ENCODE peak calls at places on chromosomes 5 and 9, in nine cellular contexts. D is tibial artery, T is adrenal gland, Q is IMR-90, W is kidney, Y is mucosa of descending colon, C is Peyer's patch, B is endodermal cell, A is tibial nerve. N is an unnamed sample. For H3K4me1, the result is how much of the 10 kb centered on the place peaks cover.

GRCh38 chr5:137738947-137739346 is 3.1 kb upstream of the KLHL3 start:
- DNase-seq in D (no peak), T (no peak), Q (no peak), W (no peak), Y (no peak), C (no peak), B (no peak), A (no peak), N (no peak)

GRCh38 chr5:153537225-153537624 is 46.8 kb downstream of the GRIA1 start:
- DNase-seq in D (no peak), T (no peak), Q (no peak), W (no peak), Y (no peak), C (no peak), B (no peak), A (no peak), N (no peak)

GRCh38 chr5:5622806-5623205 is 200.3 kb downstream of the ICE1 start:
- DNase-seq in D (no peak), T (no peak), Q (no peak), W (no peak), Y (no peak), C (no peak), B (no peak), A (no peak), N (no peak)

GRCh38 chr5:132759114-132760042 is 12.2 kb downstream of the CCNI2 start:
- DNase-seq in D (no peak), T (no peak), Q (no peak), W (no peak), Y (no peak), C (no peak), B (peak), A (no peak), N (no peak)

GRCh38 chr9:36317766-36318165 is 59.5 kb upstream of the GNE start:
- DNase-seq in D (no peak), T (no peak), Q (no peak), W (peak), Y (peak), C (no peak), B (no peak), A (no peak), N (no peak)

GRCh38 chr9:114026335-114026734 is 51.8 kb downstream of the AMBP start:
- DNase-seq in D (no peak), T (no peak), Q (no peak), W (no peak), Y (no peak), C (no peak), B (peak), A (no peak), N (no peak)

GRCh38 chr5:112787261-112787660 is 49.6 kb downstream of the APC start:
- DNase-seq in D (no peak), T (no peak), Q (peak), W (no peak), Y (no peak), C (no peak), B (no peak), A (no peak), N (no peak)

GRCh38 chr9:28073278-28073677 is 500.0 kb upstream of the C9orf72 start:
- DNase-seq in D (no peak), T (peak), Q (peak), W (no peak), Y (peak), C (no peak), B (peak), A (peak), N (no peak)

GRCh38 chr9:132020845-132021510 is 58.7 kb downstream of the MED27 start:
- DNase-seq in D (no peak), T (no peak), Q (peak), W (no peak), Y (no peak), C (no peak), B (no peak), A (no peak), N (no peak)

GRCh38 chr9:132025766-132026165 is 53.9 kb downstream of the MED27 start:
- DNase-seq in D (no peak), T (no peak), Q (no peak), W (no peak), Y (no peak), C (no peak), B (no peak), A (no peak), N (no peak)

GRCh38 chr9:132020272-132020671 is 59.4 kb downstream of the MED27 start:
- DNase-seq in D (no peak), T (no peak), Q (no peak), W (no peak), Y (no peak), C (no peak), B (no peak), A (no peak), N (no peak)

GRCh38 chr9:132024589-132024988 is 55.1 kb downstream of the MED27 start:
- DNase-seq in D (no peak), T (no peak), Q (no peak), W (no peak), Y (no peak), C (no peak), B (no peak), A (no peak), N (no peak)

DNA sequence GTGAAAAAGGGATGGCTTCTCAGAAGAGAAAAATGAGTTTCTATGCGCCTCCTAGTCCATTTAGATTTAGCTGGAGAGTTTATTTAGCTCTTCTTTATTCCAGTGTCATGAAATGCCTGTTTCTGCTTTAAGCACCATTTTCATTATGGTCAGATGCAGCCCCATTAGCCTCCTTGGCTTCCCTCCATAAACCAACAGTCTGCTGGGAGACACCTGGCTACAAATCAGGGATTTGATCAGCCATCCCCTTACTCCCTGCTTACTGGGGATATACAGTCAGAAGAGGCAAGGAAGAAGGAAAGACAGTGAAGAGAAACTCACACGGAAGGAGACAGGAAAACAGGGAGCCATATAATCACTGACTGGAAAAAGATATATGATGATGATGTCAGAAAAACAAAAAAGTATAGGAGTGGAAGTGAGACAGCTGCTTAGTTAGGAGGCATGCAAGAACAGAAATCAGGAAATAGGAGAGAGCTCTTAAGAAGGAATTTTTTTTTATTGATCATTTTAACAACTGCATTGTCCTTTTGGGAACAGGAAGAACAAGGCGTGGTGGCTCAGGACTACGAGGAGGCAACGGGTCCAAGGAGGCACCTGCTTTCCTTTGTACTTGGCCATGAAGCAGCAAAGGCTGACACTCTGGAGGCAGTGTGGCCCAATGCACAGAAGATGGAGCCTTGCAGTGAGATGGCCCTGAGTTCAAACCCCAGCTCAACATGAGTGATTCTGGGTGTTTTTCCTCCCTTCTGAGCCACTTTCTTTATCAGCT is 56.1 kb downstream of the MED27 start:
- DNase-seq in D (no peak), T (no peak), Q (no peak), W (no peak), Y (no peak), C (no peak), B (no peak), A (no peak), N (no peak)
- H3K4me1 ChIP-seq in D (under half), T (under half), Q (under half), W (under half), Y (under half), C (under half), B (under half), A (under half), N (under half)

GRCh38 chr9:21455320-21455719 is 15.1 kb downstream of the IFNA1 start:
- DNase-seq in D (no peak), T (no peak), Q (peak), W (no peak), Y (peak), C (no peak), B (peak), A (no peak), N (no peak)
- TF ChIP-seq CTCF in D (peak), T (peak), Q (peak), W (peak), Y (peak), C (no peak), B (peak), A (peak), N (peak)

DNA sequence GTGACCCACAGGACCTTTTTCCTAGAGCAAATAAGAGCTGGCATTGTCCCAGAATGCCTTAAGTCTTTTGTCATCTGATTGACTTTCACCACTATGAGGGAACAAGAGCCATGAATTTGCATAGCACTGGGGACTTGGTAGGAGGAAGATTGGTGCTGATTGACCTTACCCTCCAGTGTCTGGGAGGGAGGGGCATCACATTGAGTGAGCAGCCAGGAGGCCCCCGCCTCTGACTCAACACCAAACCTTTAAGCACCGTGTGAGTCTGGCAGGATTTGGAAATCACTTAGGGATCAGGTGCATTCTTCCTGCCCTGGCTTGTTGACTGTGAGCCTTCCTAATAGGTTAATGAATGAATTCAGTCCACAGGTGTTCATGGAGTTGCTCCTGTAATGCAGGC is 40.7 kb downstream of the WNK2 start:
- DNase-seq in D (no peak), T (no peak), Q (no peak), W (peak), Y (no peak), C (no peak), B (peak), A (no peak), N (no peak)
- H3K4me1 ChIP-seq in D (under half), T (under half), Q (under half), W (under half), Y (half or more), C (under half), B (under half), A (under half), N (under half)

GRCh38 chr9:20407013-20407412 is 215.3 kb downstream of the MLLT3 start:
- DNase-seq in D (no peak), T (no peak), Q (no peak), W (no peak), Y (no peak), C (no peak), B (no peak), A (no peak), N (no peak)
- TF ChIP-seq CTCF in D (no peak), T (no peak), Q (peak), W (no peak), Y (no peak), C (no peak), B (peak), A (no peak), N (no peak)